ENCODE peak calls at places on chromosomes 6 and 20, in eight cellular contexts. C is activated T-cell treated with anti-CD3 and anti-CD28 coated beads, Interleukin-2, amount 50 U/mL, for 72 hours; V is astrocyte; U is Caki2; Z is sigmoid colon; M is T1000; O is ACHN; Y is dorsolateral prefrontal cortex. Q is an unnamed sample.

GRCh38 chr6:24355422-24355821 is 2.4 kb downstream of the DCDC2 start:
- DNase-seq in Z (no peak), U (no peak), C (no peak), M (no peak), V (no peak), Y (no peak), O (no peak), Q (no peak)

GRCh38 chr6:138527376-138528092 is 28.2 kb upstream of the NHSL1 start:
- DNase-seq in M (no peak), Y (no peak), C (no peak), O (no peak), V (peak; percentile 66), U (no peak), Z (no peak), Q (no peak)

GRCh38 chr20:60586417-60587105 is 628.3 kb downstream of the CDH26 start:
- DNase-seq in O (no peak), C (no peak), Y (no peak), U (no peak), M (no peak), Z (no peak), V (no peak), Q (no peak)

GRCh38 chr20:3313681-3314080 is 74.7 kb upstream of the SLC4A11 start:
- DNase-seq in Z (no peak), O (no peak), C (no peak), V (no peak), Y (no peak), M (no peak), U (peak; percentile 15), Q (no peak)

GRCh38 chr6:28182255-28182654 is 40.6 kb downstream of the ZKSCAN8 start:
- DNase-seq in Y (no peak), O (no peak), V (no peak), C (no peak), U (no peak), M (no peak), Z (no peak), Q (no peak)

GRCh38 chr6:3053231-3053508 is 15.1 kb upstream of the RIPK1 start:
- DNase-seq in V (no peak), M (no peak), U (no peak), Z (no peak), C (no peak), Y (no peak), O (no peak), Q (no peak)

GRCh38 chr20:24694727-24695528 is 225.5 kb downstream of the SYNDIG1 start:
- DNase-seq in V (no peak), Z (peak; percentile 53), M (no peak), Y (peak; percentile 9), C (no peak), U (no peak), O (no peak), Q (no peak)

GRCh38 chr6:16276991-16277981 is 38.9 kb downstream of the GMPR start:
- DNase-seq in Z (peak; percentile 72), C (peak; percentile 35), O (peak; percentile 93), Y (no peak), V (peak; percentile 91), M (peak; percentile 37), U (peak; percentile 81), Q (peak; percentile 88)

GRCh38 chr6:54899442-54899841 is 52.9 kb downstream of the FAM83B start:
- DNase-seq in Z (no peak), O (no peak), C (no peak), Y (no peak), U (no peak), M (no peak), V (no peak), Q (no peak)

GRCh38 chr20:62120990-62121775 is 1.1 kb upstream of the LSM14B start:
- DNase-seq in Y (no peak), U (no peak), M (no peak), V (peak; percentile 48), O (peak; percentile 63), Z (peak; percentile 80), C (no peak), Q (no peak)

GRCh38 chr6:13729891-13730290 is 18.3 kb upstream of the RANBP9 start:
- DNase-seq in Y (no peak), C (no peak), Z (no peak), V (peak; percentile 78), O (no peak), M (no peak), U (no peak), Q (peak; percentile 79)

GRCh38 chr6:52697903-52698302 is 27.0 kb downstream of the TMEM14A start:
- DNase-seq in V (no peak), U (peak; percentile 7), Y (no peak), Z (no peak), M (no peak), C (no peak), O (no peak), Q (peak; percentile 16)

GRCh38 chr20:51938557-51939324 is 136.4 kb upstream of the SALL4 start:
- DNase-seq in O (no peak), U (no peak), Y (no peak), V (no peak), Z (no peak), M (no peak), C (no peak), Q (no peak)

GRCh38 chr20:64116541-64117423 is 9.4 kb upstream of the NPBWR2 start:
- DNase-seq in O (no peak), Z (peak; percentile 37), V (no peak), Y (no peak), C (no peak), U (no peak), M (no peak), Q (no peak)

Q was measured in NCI-H226.